ENCODE peak calls at places on chromosomes 7 and 10, in six cellular contexts. U is small intestine, O is cardiac fibroblast, V is Peyer's patch, S is MG63, Z is aorta. Q is an unnamed sample.

GRCh38 chr7:108211382-108212201 is 81.4 kb upstream of the LAMB4 start:
- DNase-seq in U (no peak), S (peak; percentile 22), O (peak; percentile 91), Z (no peak), V (no peak), Q (no peak)

GRCh38 chr7:116505823-116506222 is 6.3 kb downstream of the CAV2 start:
- DNase-seq in U (no peak), Z (no peak), S (no peak), O (no peak), V (no peak), Q (no peak)

GRCh38 chr7:55476071-55476803 is 96.1 kb downstream of the VOPP1 start:
- DNase-seq in O (peak; percentile 62), S (peak; percentile 63), V (peak; percentile 6), Z (peak; percentile 30), U (no peak), Q (no peak)

GRCh38 chr10:11236234-11236633 is 218.6 kb downstream of the CELF2 start:
- DNase-seq in Z (no peak), O (no peak), U (no peak), V (no peak), S (no peak), Q (no peak)

GRCh38 chr7:104772405-104772821 is 241.6 kb upstream of the KMT2E start:
- DNase-seq in V (no peak), Z (no peak), O (no peak), S (no peak), U (no peak), Q (no peak)

GRCh38 chr7:5333121-5334050 is 50.6 kb downstream of the SLC29A4 start:
- DNase-seq in O (no peak), U (no peak), Z (no peak), S (no peak), V (no peak), Q (peak; percentile 72)

GRCh38 chr7:1264345-1265280 is 31.9 kb downstream of the UNCX start:
- DNase-seq in Z (peak; percentile 30), S (no peak), V (no peak), O (no peak), U (no peak), Q (no peak)

GRCh38 chr7:141737118-141737835 is 881 bp upstream of the SSBP1 start:
- DNase-seq in Z (no peak), S (peak; percentile 1), V (peak; percentile 20), U (peak; percentile 74), O (peak; percentile 19), Q (peak; percentile 41)

GRCh38 chr10:62851449-62851848 is 35.3 kb upstream of the EGR2 start:
- DNase-seq in Z (no peak), S (no peak), V (no peak), O (peak; percentile 63), U (peak; percentile 7), Q (no peak)

GRCh38 chr7:121450631-121451030 is 54.5 kb upstream of the FAM3C start:
- DNase-seq in V (no peak), U (no peak), Z (no peak), O (no peak), S (no peak), Q (no peak)

GRCh38 chr7:35424440-35424839 is 170.5 kb upstream of the TBX20 start:
- DNase-seq in Z (no peak), V (no peak), U (no peak), S (no peak), O (no peak), Q (no peak)

GRCh38 chr10:78730754-78731153 is 338.0 kb upstream of the ZMIZ1 start:
- DNase-seq in S (no peak), U (no peak), Z (no peak), O (no peak), V (no peak), Q (no peak)
- H3K4me3 ChIP-seq in S (no peak overlapping the region), U (no peak overlapping the region), Z (no peak overlapping the region), O (no peak overlapping the region), V (no peak overlapping the region), Q (no peak overlapping the region)

GRCh38 chr10:123972481-123973401 is 81.1 kb upstream of the CPXM2 start:
- DNase-seq in O (no peak), Z (no peak), V (no peak), S (no peak), U (no peak), Q (no peak)
- H3K4me3 ChIP-seq in O (no peak overlapping the region), Z (no peak overlapping the region), V (no peak overlapping the region), S (no peak overlapping the region), U (no peak overlapping the region), Q (no peak overlapping the region)

GRCh38 chr10:5103481-5103880 is 9.3 kb downstream of the AKR1C3 start:
- DNase-seq in O (no peak), U (no peak), S (no peak), Z (no peak), V (no peak), Q (no peak)
- H3K4me3 ChIP-seq in O (no peak overlapping the region), U (no peak overlapping the region), S (no peak overlapping the region), Z (no peak overlapping the region), V (no peak overlapping the region), Q (no peak overlapping the region)

GRCh38 chr10:129770286-129770685 is 193.8 kb downstream of the EBF3 start:
- DNase-seq in S (no peak), U (no peak), V (no peak), O (no peak), Z (no peak), Q (peak; percentile 13)

GRCh38 chr10:129769381-129770116 is 194.5 kb downstream of the EBF3 start:
- DNase-seq in Z (no peak), V (no peak), O (no peak), S (no peak), U (no peak), Q (peak; percentile 6)

GRCh38 chr10:129772472-129773358 is 191.4 kb downstream of the EBF3 start:
- DNase-seq in Z (no peak), O (no peak), V (no peak), S (no peak), U (no peak), Q (no peak)

GRCh38 chr10:129771576-129772471 is 192.2 kb downstream of the EBF3 start:
- DNase-seq in V (no peak), S (no peak), U (no peak), Z (no peak), O (no peak), Q (peak; percentile 7)

DNA sequence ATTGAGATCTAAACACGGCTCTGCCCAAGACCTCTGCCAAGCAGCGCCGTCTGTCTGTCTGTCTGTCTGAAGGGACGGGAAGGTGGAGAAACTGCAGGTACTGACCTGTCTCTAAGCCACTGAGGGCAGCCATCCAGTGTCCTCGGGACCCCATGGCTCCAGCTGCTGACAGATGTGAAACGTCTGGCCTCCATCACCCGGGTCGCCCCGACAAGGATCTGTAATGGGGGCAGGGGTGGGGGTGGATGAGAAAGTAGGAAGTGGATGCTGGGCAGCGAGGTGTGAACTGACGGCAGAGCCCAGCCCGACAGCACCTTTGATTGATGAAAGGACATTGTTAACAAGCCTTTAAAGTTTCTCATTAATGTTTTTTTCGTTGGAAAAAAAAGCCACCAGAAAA is 193.1 kb downstream of the EBF3 start:
- DNase-seq in O (no peak), S (no peak), Z (no peak), V (no peak), U (no peak), Q (peak; percentile 7)
- H3K4me3 ChIP-seq in O (no peak overlapping the region), S (no peak overlapping the region), Z (no peak overlapping the region), V (no peak overlapping the region), U (no peak overlapping the region), Q (no peak overlapping the region)